ENCODE peak calls at places on chromosomes 5 and 9, in six cellular contexts. R, A, I, F, M and C are unnamed samples.

GRCh38 chr9:135809166-135809565 is 98.2 kb downstream of the CAMSAP1 start:
- DNase-seq in R (no peak), A (no peak), I (no peak), F (no peak), M (no peak), C (no peak)

GRCh38 chr5:53170748-53171349 is 61.3 kb upstream of the MOCS2 start:
- DNase-seq in R (no peak), A (peak; percentile 48), I (no peak), F (peak; percentile 12), M (no peak), C (peak; percentile 62)

GRCh38 chr9:91680129-91680528 is 256.5 kb upstream of the NFIL3 start:
- DNase-seq in R (no peak), A (no peak), I (no peak), F (no peak), M (no peak), C (no peak)

GRCh38 chr5:5360878-5361520 is 61.5 kb upstream of the ICE1 start:
- DNase-seq in R (no peak), A (peak; percentile 59), I (no peak), F (no peak), M (no peak), C (no peak)

GRCh38 chr9:36637491-36638270 is 65.0 kb downstream of the MELK start:
- DNase-seq in R (no peak), A (no peak), I (no peak), F (no peak), M (no peak), C (peak; percentile 36)

GRCh38 chr9:18682907-18683306 is 209.0 kb downstream of the ADAMTSL1 start:
- DNase-seq in R (no peak), A (no peak), I (no peak), F (no peak), M (no peak), C (no peak)

GRCh38 chr5:68303038-68303738 is 87.6 kb downstream of the PIK3R1 start:
- DNase-seq in R (no peak), A (no peak), I (no peak), F (no peak), M (no peak), C (peak; percentile 25)

GRCh38 chr9:503881-504852 is 289.5 kb downstream of the DOCK8 start:
- DNase-seq in R (peak; percentile 52), A (peak; percentile 90), I (peak; percentile 84), F (no peak), M (no peak), C (peak; percentile 78)

GRCh38 chr5:113212244-113212920 is 222.4 kb downstream of the TSSK1B start:
- DNase-seq in R (no peak), A (peak; percentile 55), I (peak; percentile 55), F (no peak), M (no peak), C (peak; percentile 88)

GRCh38 chr9:107177243-107177839 is 105.7 kb upstream of the RAD23B start:
- DNase-seq in R (no peak), A (no peak), I (no peak), F (no peak), M (no peak), C (no peak)

GRCh38 chr5:173643964-173644363 is 27.5 kb upstream of the BOD1 start:
- DNase-seq in R (no peak), A (no peak), I (no peak), F (no peak), M (no peak), C (peak; percentile 31)

GRCh38 chr9:136648746-136649145 is 14.0 kb upstream of the EGFL7 start:
- DNase-seq in R (peak; percentile 59), A (no peak), I (no peak), F (no peak), M (no peak), C (no peak)

DNA sequence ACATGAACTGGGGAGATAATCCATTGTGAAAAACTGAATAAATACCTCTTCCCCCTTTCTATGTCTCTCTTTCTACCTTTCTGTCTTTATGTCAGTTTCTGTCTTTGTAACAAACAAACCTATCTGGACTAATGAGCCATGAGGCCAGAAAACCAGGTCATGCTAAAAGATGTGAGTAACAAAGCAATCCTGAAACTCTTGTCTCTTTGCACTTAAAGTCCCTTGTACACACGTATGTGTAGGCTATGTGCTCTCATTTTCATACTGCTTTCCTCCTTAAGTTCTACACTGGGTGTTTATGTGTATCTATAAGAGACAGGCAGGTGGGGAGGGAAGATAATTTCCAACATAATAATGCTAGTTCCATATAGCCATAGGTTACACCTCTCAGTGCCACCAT is 123.8 kb upstream of the PTGER4 start:
- DNase-seq in R (no peak), A (no peak), I (no peak), F (no peak), M (no peak), C (no peak)
- TF ChIP-seq CTCF in R (no peak), A (no peak), I (no peak), F (no peak), M (no peak), C (no peak)

GRCh38 chr5:1874348-1874747 is 8.4 kb downstream of the IRX4 start:
- DNase-seq in R (no peak), A (no peak), I (no peak), F (no peak), M (no peak), C (no peak)
- H3K27me3 ChIP-seq in R (no peaks in the 10 kb centered on the region), A (peaks cover 72% of the 10 kb centered on the region), I (peaks cover 2% of the 10 kb centered on the region), F (peaks cover 2% of the 10 kb centered on the region), M (peaks cover 58% of the 10 kb centered on the region), C (peaks cover 66% of the 10 kb centered on the region)

GRCh38 chr5:175694371-175695160 is 36.7 kb downstream of the HRH2 start:
- DNase-seq in R (no peak), A (peak; percentile 37), I (no peak), F (no peak), M (no peak), C (no peak)
- H3K27ac ChIP-seq in R (no peak overlapping the region), A (no peak overlapping the region), I (no peak overlapping the region), F (no peak overlapping the region), M (no peak overlapping the region), C (peak overlapping the region; percentile 6)

GRCh38 chr9:100602302-100602930 is 24.5 kb downstream of the CAVIN4 start:
- DNase-seq in R (no peak), A (peak; percentile 74), I (no peak), F (no peak), M (no peak), C (peak; percentile 78)
- TF ChIP-seq CTCF in R (peak; percentile 37), A (peak; percentile 76), I (no peak), F (peak; percentile 72), M (peak; percentile 82), C (peak; percentile 72)

DNA sequence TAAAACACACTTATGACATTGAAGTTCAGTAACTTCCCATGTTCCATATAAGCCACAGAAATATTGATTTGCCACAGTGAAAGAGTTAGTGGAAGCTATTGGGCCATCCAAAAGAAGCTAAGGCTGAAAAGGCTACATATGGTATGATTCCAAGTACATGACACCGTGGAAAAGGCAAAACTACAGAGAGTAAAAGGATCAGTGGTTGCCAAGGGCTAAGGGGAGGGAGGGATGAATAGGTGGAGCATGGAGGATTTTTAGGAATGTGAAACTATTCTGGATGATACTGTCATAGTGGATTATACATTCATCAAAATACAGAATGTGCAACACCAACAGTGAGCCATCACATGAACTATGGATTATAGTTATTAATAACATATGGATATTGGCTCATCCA is 109.7 kb downstream of the F2RL2 start:
- DNase-seq in R (no peak), A (no peak), I (no peak), F (no peak), M (no peak), C (no peak)
- H3K27me3 ChIP-seq in R (no peaks in the 10 kb centered on the region), A (no peaks in the 10 kb centered on the region), I (no peaks in the 10 kb centered on the region), F (peaks cover 6% of the 10 kb centered on the region), M (no peaks in the 10 kb centered on the region), C (no peaks in the 10 kb centered on the region)

GRCh38 chr9:131129183-131129582 is 3.8 kb downstream of the NUP214 start:
- DNase-seq in R (no peak), A (no peak), I (no peak), F (no peak), M (no peak), C (no peak)

GRCh38 chr9:131122158-131122557 is 3.2 kb upstream of the NUP214 start:
- DNase-seq in R (no peak), A (no peak), I (no peak), F (no peak), M (no peak), C (no peak)

GRCh38 chr9:131125288-131126058 is at the start of gene NUP214:
- DNase-seq in R (peak; percentile 98), A (peak; percentile 99), I (peak; percentile 100), F (peak; percentile 74), M (peak; percentile 89), C (peak; percentile 99)

GRCh38 chr9:131125038-131125287 is 423 bp upstream of the NUP214 start:
- DNase-seq in R (no peak), A (peak; percentile 20), I (no peak), F (no peak), M (no peak), C (no peak)

DNA sequence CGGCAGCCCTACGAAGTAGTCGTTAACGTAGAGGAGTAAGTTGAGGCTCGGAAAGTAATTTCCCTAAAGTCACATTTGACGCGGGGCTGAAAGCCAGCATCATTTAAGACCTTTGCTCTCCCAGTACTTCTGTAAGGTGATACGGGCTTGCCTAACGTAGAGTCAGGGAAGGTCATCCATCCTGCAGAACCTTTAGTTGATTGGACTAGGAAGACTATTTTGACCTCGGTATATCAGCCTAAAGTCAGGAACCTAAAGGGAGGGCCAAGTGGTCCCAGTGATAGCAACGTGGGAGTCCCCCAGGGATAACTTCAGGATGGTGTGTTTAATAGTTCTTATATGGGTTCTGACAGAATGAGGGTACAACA is 657 bp downstream of the NUP214 start:
- DNase-seq in R (no peak), A (no peak), I (no peak), F (no peak), M (no peak), C (no peak)
- H3K27ac ChIP-seq in R (peak overlapping the region; percentile 88), A (peak overlapping the region; percentile 82), I (no peak overlapping the region), F (peak overlapping the region; percentile 86), M (peak overlapping the region; percentile 31), C (peak overlapping the region; percentile 36)

DNA sequence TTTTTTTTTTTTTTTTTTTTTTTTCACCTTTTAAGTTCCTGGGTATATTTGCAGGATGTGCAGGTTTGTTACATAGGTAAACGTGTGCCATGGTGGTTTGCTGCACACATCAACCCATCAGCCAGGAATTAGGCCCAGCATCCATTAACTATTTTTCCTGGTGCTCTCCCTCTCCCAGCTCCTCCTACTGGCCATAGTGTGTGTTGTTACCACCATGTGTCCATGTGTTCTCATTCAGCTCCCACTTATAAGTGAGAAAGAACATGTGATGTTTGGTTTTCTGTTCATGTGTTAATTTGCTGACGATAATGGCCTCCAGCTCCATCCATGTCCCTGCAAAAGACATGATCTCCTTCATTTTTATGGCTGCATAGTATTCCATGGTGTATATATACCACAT is 350.5 kb downstream of the MAN2A1 start:
- DNase-seq in R (no peak), A (no peak), I (no peak), F (no peak), M (no peak), C (no peak)
- TF ChIP-seq CTCF in R (no peak), A (no peak), I (no peak), F (no peak), M (peak; percentile 19), C (no peak)

GRCh38 chr5:37833990-37834389 is 5.9 kb downstream of the GDNF start:
- DNase-seq in R (no peak), A (no peak), I (no peak), F (no peak), M (no peak), C (peak; percentile 32)
- H3K27me3 ChIP-seq in R (no peaks in the 10 kb centered on the region), A (peaks cover 90% of the 10 kb centered on the region), I (no peaks in the 10 kb centered on the region), F (peaks cover 47% of the 10 kb centered on the region), M (no peaks in the 10 kb centered on the region), C (peaks cover 88% of the 10 kb centered on the region)